ENCODE peak calls at places on chromosomes 7 and 10, in four cellular contexts. V, P, F and W are unnamed samples.

GRCh38 chr10:34024708-34025425 is 690.4 kb upstream of the NRP1 start:
- DNase-seq in P (no peak), F (peak; percentile 8), V (peak; percentile 53), W (no peak)

GRCh38 chr10:100811261-100811660 is 65.9 kb downstream of the PAX2 start:
- DNase-seq in P (no peak), V (no peak), F (no peak), W (no peak)

GRCh38 chr7:152366662-152367061 is 69.1 kb downstream of the KMT2C start:
- DNase-seq in F (peak; percentile 46), P (no peak), V (peak; percentile 53), W (no peak)

GRCh38 chr7:39746162-39746782 is 122.9 kb downstream of the RALA start:
- DNase-seq in P (peak; percentile 78), V (peak; percentile 81), F (peak; percentile 78), W (no peak)

GRCh38 chr10:30749368-30749767 is 119.8 kb upstream of the LYZL2 start:
- DNase-seq in F (no peak), V (no peak), P (no peak), W (no peak)

GRCh38 chr10:76317078-76317477 is 885.7 kb downstream of the LRMDA start:
- DNase-seq in P (no peak), V (no peak), F (no peak), W (no peak)

GRCh38 chr10:96540240-96540639 is 26.5 kb upstream of the TLL2 start:
- DNase-seq in P (no peak), V (no peak), F (no peak), W (no peak)

GRCh38 chr7:134019251-134019650 is 107.9 kb upstream of the LRGUK start:
- DNase-seq in P (no peak), F (no peak), V (no peak), W (no peak)

GRCh38 chr7:50826371-50827172 is 43.9 kb upstream of the GRB10 start:
- DNase-seq in F (no peak), P (no peak), V (no peak), W (peak; percentile 87)

GRCh38 chr7:22586806-22587180 is 86.8 kb upstream of the STEAP1B start:
- DNase-seq in P (no peak), F (no peak), V (no peak), W (no peak)

GRCh38 chr7:158272091-158272490 is 315.5 kb downstream of the PTPRN2 start:
- DNase-seq in V (peak; percentile 8), P (no peak), F (no peak), W (peak; percentile 44)

GRCh38 chr10:1094112-1095057 is 38.2 kb downstream of the WDR37 start:
- DNase-seq in F (no peak), P (no peak), V (no peak), W (no peak)

GRCh38 chr10:110326351-110327032 is 21.8 kb upstream of the SMNDC1 start:
- DNase-seq in P (no peak), V (no peak), F (no peak), W (no peak)

GRCh38 chr10:128734161-128734560 is 607.9 kb upstream of the MKI67 start:
- DNase-seq in F (no peak), V (no peak), P (no peak), W (no peak)

GRCh38 chr7:43937444-43937843 is 11.2 kb downstream of the UBE2D4 start:
- DNase-seq in V (no peak), F (no peak), P (no peak), W (no peak)

GRCh38 chr10:132313305-132313704 is 5.6 kb upstream of the STK32C start:
- DNase-seq in F (no peak), P (no peak), V (no peak), W (no peak)

GRCh38 chr7:241513-241912 is 48.5 kb upstream of the FOXL3 start:
- DNase-seq in P (no peak), F (no peak), V (no peak), W (no peak)

GRCh38 chr7:5514440-5515035 is 90.9 kb upstream of the TNRC18 start:
- DNase-seq in F (no peak), V (no peak), P (no peak), W (no peak)

GRCh38 chr10:110803830-110804338 is 67.8 kb upstream of the PDCD4 start:
- DNase-seq in V (peak; percentile 65), P (peak; percentile 73), F (peak; percentile 74), W (no peak)

GRCh38 chr10:96851281-96851680 is 19.2 kb downstream of the LCOR start:
- DNase-seq in P (no peak), F (no peak), V (no peak), W (no peak)

GRCh38 chr10:125369382-125370326 is 209.3 kb upstream of the CTBP2 start:
- DNase-seq in V (no peak), F (no peak), P (no peak), W (no peak)

GRCh38 chr10:33114451-33114944 is 156.5 kb upstream of the ITGB1 start:
- DNase-seq in V (no peak), F (no peak), P (peak; percentile 50), W (no peak)

GRCh38 chr10:130227883-130228282 is 91.7 kb downstream of the GLRX3 start:
- DNase-seq in P (peak; percentile 16), V (no peak), F (no peak), W (no peak)

GRCh38 chr10:79162861-79163662 is 94.3 kb downstream of the ZMIZ1 start:
- DNase-seq in F (no peak), P (no peak), V (peak; percentile 66), W (no peak)

GRCh38 chr10:6269953-6270867 is 67.5 kb downstream of the PFKFB3 start:
- DNase-seq in F (peak; percentile 59), P (no peak), V (no peak), W (no peak)

GRCh38 chr10:10533417-10533816 is 484.3 kb upstream of the CELF2 start:
- DNase-seq in P (no peak), F (no peak), V (no peak), W (no peak)

GRCh38 chr10:7133270-7133669 is 277.6 kb downstream of the SFMBT2 start:
- DNase-seq in V (no peak), F (no peak), P (no peak), W (no peak)

GRCh38 chr7:103773726-103774125 is 215.7 kb downstream of the RELN start:
- DNase-seq in V (no peak), P (peak; percentile 16), F (no peak), W (no peak)

GRCh38 chr7:6271091-6271658 is 1.2 kb downstream of the CYTH3 start:
- DNase-seq in P (peak; percentile 60), F (peak; percentile 62), V (peak; percentile 78), W (no peak)

GRCh38 chr7:95688931-95689453 is 83.4 kb upstream of the DYNC1I1 start:
- DNase-seq in F (no peak), V (peak; percentile 64), P (no peak), W (no peak)

GRCh38 chr10:98848361-98848760 is 387.3 kb downstream of the HPSE2 start:
- DNase-seq in P (no peak), V (no peak), F (no peak), W (no peak)

GRCh38 chr10:31700222-31700621 is 228.4 kb downstream of the ARHGAP12 start:
- DNase-seq in F (no peak), V (no peak), P (no peak), W (no peak)

GRCh38 chr7:132061931-132062330 is 505.5 kb upstream of the PODXL start:
- DNase-seq in V (no peak), P (no peak), F (no peak), W (no peak)

GRCh38 chr10:52472406-52473146 is 158.5 kb downstream of the DKK1 start:
- DNase-seq in V (no peak), P (no peak), F (no peak), W (no peak)

GRCh38 chr7:131486346-131486745 is 70.1 kb downstream of the PODXL start:
- DNase-seq in P (no peak), V (no peak), F (no peak), W (no peak)

GRCh38 chr10:105398202-105398601 is 757.1 kb downstream of the SORCS3 start:
- DNase-seq in V (no peak), F (no peak), P (no peak), W (no peak)

GRCh38 chr7:1110358-1110757 is 22.4 kb downstream of the GPER1 start:
- DNase-seq in F (no peak), V (peak; percentile 50), P (no peak), W (no peak)

GRCh38 chr7:73864981-73865711 is 4.2 kb downstream of the TMEM270 start:
- DNase-seq in P (no peak), F (no peak), V (no peak), W (no peak)